ENCODE peak calls at places on chromosomes 13 and 19, in five cellular contexts. I is ELF-1; Y is GM12864; N is occipital lobe; V is CD4-positive, CD25-positive, alpha-beta regulatory T cell. H is an unnamed sample.

GRCh38 chr13:76017861-76018556 is 381.9 kb downstream of the LMO7 start:
- DNase-seq in I (no peak), Y (no peak), N (no peak), V (no peak), H (no peak)

GRCh38 chr19:17279436-17279835 is 2.3 kb upstream of the ANKLE1 start:
- DNase-seq in I (no peak), Y (no peak), N (no peak), V (no peak), H (no peak)

GRCh38 chr13:44842158-44842557 is 147.1 kb downstream of the NUFIP1 start:
- DNase-seq in I (no peak), Y (no peak), N (no peak), V (no peak), H (no peak)

GRCh38 chr13:113579686-113580085 is 4.9 kb upstream of the TFDP1 start:
- DNase-seq in I (no peak), Y (no peak), N (no peak), V (no peak), H (peak; percentile 30)

GRCh38 chr13:112446347-112446861 is 70.2 kb downstream of the SPACA7 start:
- DNase-seq in I (no peak), Y (no peak), N (no peak), V (no peak), H (peak; percentile 75)

GRCh38 chr19:48477067-48477685 is 8.0 kb downstream of the CYTH2 start:
- DNase-seq in I (no peak), Y (no peak), N (no peak), V (no peak), H (no peak)

GRCh38 chr19:22806418-22806817 is 22.5 kb upstream of the ZNF99 start:
- DNase-seq in I (no peak), Y (no peak), N (no peak), V (no peak), H (peak; percentile 85)

GRCh38 chr19:48618916-48619691 is at the start of the genes RPL18 and SPHK2:
- DNase-seq in I (peak; percentile 99), Y (peak; percentile 99), N (peak; percentile 99), V (peak; percentile 90), H (peak; percentile 99)

GRCh38 chr13:103471896-103472295 is 405.7 kb upstream of the SLC10A2 start:
- DNase-seq in I (peak; percentile 9), Y (no peak), N (no peak), V (no peak), H (no peak)